ENCODE peak calls at places on chromosomes 7 and 10, in eight cellular contexts. One of them, this sample, is unnamed.
A peak's percentile ranks its signal among the peaks of the same experiment; 100 is the strongest.

GRCh38 chr7:150716368-150716767 is at the start of gene GIMAP1:
- DNase-seq in tibial nerve: no peak
- DNase-seq in colonic mucosa: no peak
- DNase-seq in MM.1S: no peak
- DNase-seq in breast epithelium: no peak
- DNase-seq in adrenal gland: peak; percentile 72
- DNase-seq in thyroid gland: peak; percentile 23
- DNase-seq in PC-3: no peak
- DNase-seq in this sample: peak; percentile 59

GRCh38 chr10:74891048-74891447 is 64.6 kb downstream of the KAT6B start:
- DNase-seq in adrenal gland: peak; percentile 65
- DNase-seq in colonic mucosa: no peak
- DNase-seq in MM.1S: no peak
- DNase-seq in PC-3: no peak
- DNase-seq in breast epithelium: no peak
- DNase-seq in tibial nerve: no peak
- DNase-seq in thyroid gland: peak; percentile 56
- DNase-seq in this sample: no peak

GRCh38 chr7:50953820-50954219 is 171.1 kb upstream of the GRB10 start:
- DNase-seq in PC-3: peak; percentile 83
- DNase-seq in colonic mucosa: no peak
- DNase-seq in tibial nerve: no peak
- DNase-seq in thyroid gland: no peak
- DNase-seq in breast epithelium: no peak
- DNase-seq in adrenal gland: no peak
- DNase-seq in MM.1S: no peak
- DNase-seq in this sample: no peak

GRCh38 chr10:72322280-72323058 is 32.2 kb downstream of the DNAJB12 start:
- DNase-seq in tibial nerve: no peak
- DNase-seq in breast epithelium: no peak
- DNase-seq in PC-3: no peak
- DNase-seq in adrenal gland: no peak
- DNase-seq in MM.1S: no peak
- DNase-seq in thyroid gland: no peak
- DNase-seq in colonic mucosa: no peak
- DNase-seq in this sample: no peak

GRCh38 chr10:50997461-50997860 is 76.8 kb upstream of the PRKG1 start:
- DNase-seq in tibial nerve: no peak
- DNase-seq in colonic mucosa: no peak
- DNase-seq in PC-3: no peak
- DNase-seq in adrenal gland: no peak
- DNase-seq in MM.1S: no peak
- DNase-seq in thyroid gland: no peak
- DNase-seq in breast epithelium: no peak
- DNase-seq in this sample: no peak

GRCh38 chr10:63123963-63124362 is 9.2 kb upstream of the NRBF2 start:
- DNase-seq in MM.1S: no peak
- DNase-seq in colonic mucosa: no peak
- DNase-seq in PC-3: no peak
- DNase-seq in adrenal gland: no peak
- DNase-seq in tibial nerve: no peak
- DNase-seq in thyroid gland: no peak
- DNase-seq in breast epithelium: no peak
- DNase-seq in this sample: no peak

GRCh38 chr10:33244354-33244967 is 90.0 kb downstream of the NRP1 start:
- DNase-seq in adrenal gland: no peak
- DNase-seq in colonic mucosa: no peak
- DNase-seq in MM.1S: no peak
- DNase-seq in tibial nerve: no peak
- DNase-seq in thyroid gland: no peak
- DNase-seq in breast epithelium: no peak
- DNase-seq in PC-3: no peak
- DNase-seq in this sample: no peak

GRCh38 chr7:21408481-21408820 is 19.4 kb upstream of the SP4 start:
- DNase-seq in adrenal gland: no peak
- DNase-seq in thyroid gland: no peak
- DNase-seq in PC-3: no peak
- DNase-seq in colonic mucosa: no peak
- DNase-seq in tibial nerve: no peak
- DNase-seq in MM.1S: no peak
- DNase-seq in breast epithelium: no peak
- DNase-seq in this sample: no peak

GRCh38 chr10:97067716-97068391 is 117.9 kb downstream of the SLIT1 start:
- DNase-seq in tibial nerve: no peak
- DNase-seq in breast epithelium: no peak
- DNase-seq in MM.1S: no peak
- DNase-seq in PC-3: no peak
- DNase-seq in thyroid gland: no peak
- DNase-seq in adrenal gland: no peak
- DNase-seq in colonic mucosa: no peak
- DNase-seq in this sample: no peak

GRCh38 chr10:12898271-12898670 is 103.2 kb downstream of the CCDC3 start:
- DNase-seq in tibial nerve: no peak
- DNase-seq in PC-3: no peak
- DNase-seq in breast epithelium: no peak
- DNase-seq in adrenal gland: peak; percentile 11
- DNase-seq in colonic mucosa: no peak
- DNase-seq in thyroid gland: no peak
- DNase-seq in MM.1S: no peak
- DNase-seq in this sample: no peak

GRCh38 chr7:81816312-81816711 is 46.5 kb upstream of the HGF start:
- DNase-seq in PC-3: no peak
- DNase-seq in thyroid gland: no peak
- DNase-seq in tibial nerve: no peak
- DNase-seq in colonic mucosa: no peak
- DNase-seq in adrenal gland: no peak
- DNase-seq in breast epithelium: no peak
- DNase-seq in MM.1S: no peak
- DNase-seq in this sample: no peak

GRCh38 chr7:115869225-115869624 is 161.3 kb downstream of the TFEC start:
- DNase-seq in MM.1S: no peak
- DNase-seq in colonic mucosa: no peak
- DNase-seq in PC-3: no peak
- DNase-seq in tibial nerve: no peak
- DNase-seq in thyroid gland: no peak
- DNase-seq in breast epithelium: no peak
- DNase-seq in adrenal gland: no peak
- DNase-seq in this sample: no peak

GRCh38 chr10:89032141-89032814 is 41.7 kb downstream of the FAS start:
- DNase-seq in MM.1S: peak; percentile 39
- DNase-seq in tibial nerve: no peak
- DNase-seq in colonic mucosa: no peak
- DNase-seq in adrenal gland: no peak
- DNase-seq in breast epithelium: no peak
- DNase-seq in PC-3: peak; percentile 77
- DNase-seq in thyroid gland: peak; percentile 25
- DNase-seq in this sample: no peak

GRCh38 chr7:2761801-2762497 is 73.9 kb downstream of the AMZ1 start:
- DNase-seq in breast epithelium: no peak
- DNase-seq in PC-3: no peak
- DNase-seq in thyroid gland: no peak
- DNase-seq in MM.1S: no peak
- DNase-seq in tibial nerve: no peak
- DNase-seq in colonic mucosa: no peak
- DNase-seq in adrenal gland: peak; percentile 48
- DNase-seq in this sample: no peak

GRCh38 chr7:98284335-98285036 is 3.0 kb downstream of the BRI3 start:
- DNase-seq in breast epithelium: no peak
- DNase-seq in MM.1S: no peak
- DNase-seq in thyroid gland: peak; percentile 89
- DNase-seq in colonic mucosa: peak; percentile 92
- DNase-seq in tibial nerve: peak; percentile 57
- DNase-seq in PC-3: peak; percentile 78
- DNase-seq in adrenal gland: peak; percentile 92
- DNase-seq in this sample: no peak

GRCh38 chr10:104642311-104643022 is 1.4 kb downstream of the SORCS3 start:
- DNase-seq in thyroid gland: no peak
- DNase-seq in MM.1S: no peak
- DNase-seq in PC-3: no peak
- DNase-seq in tibial nerve: peak; percentile 9
- DNase-seq in breast epithelium: no peak
- DNase-seq in adrenal gland: peak; percentile 88
- DNase-seq in colonic mucosa: peak; percentile 35
- DNase-seq in this sample: no peak

GRCh38 chr10:133400624-133401424 is 6.9 kb downstream of the MTG1 start:
- DNase-seq in thyroid gland: no peak
- DNase-seq in colonic mucosa: no peak
- DNase-seq in adrenal gland: peak; percentile 65
- DNase-seq in tibial nerve: no peak
- DNase-seq in breast epithelium: no peak
- DNase-seq in PC-3: no peak
- DNase-seq in MM.1S: peak; percentile 88
- DNase-seq in this sample: no peak
- H3K4me3 ChIP-seq in thyroid gland: no peak overlapping the region
- H3K4me3 ChIP-seq in colonic mucosa: no peak overlapping the region
- H3K4me3 ChIP-seq in adrenal gland: no peak overlapping the region
- H3K4me3 ChIP-seq in tibial nerve: no peak overlapping the region
- H3K4me3 ChIP-seq in breast epithelium: no peak overlapping the region
- H3K4me3 ChIP-seq in PC-3: no peak overlapping the region
- H3K4me3 ChIP-seq in MM.1S: peak overlapping the region; percentile 52
- H3K4me3 ChIP-seq in this sample: no peak overlapping the region

DNA sequence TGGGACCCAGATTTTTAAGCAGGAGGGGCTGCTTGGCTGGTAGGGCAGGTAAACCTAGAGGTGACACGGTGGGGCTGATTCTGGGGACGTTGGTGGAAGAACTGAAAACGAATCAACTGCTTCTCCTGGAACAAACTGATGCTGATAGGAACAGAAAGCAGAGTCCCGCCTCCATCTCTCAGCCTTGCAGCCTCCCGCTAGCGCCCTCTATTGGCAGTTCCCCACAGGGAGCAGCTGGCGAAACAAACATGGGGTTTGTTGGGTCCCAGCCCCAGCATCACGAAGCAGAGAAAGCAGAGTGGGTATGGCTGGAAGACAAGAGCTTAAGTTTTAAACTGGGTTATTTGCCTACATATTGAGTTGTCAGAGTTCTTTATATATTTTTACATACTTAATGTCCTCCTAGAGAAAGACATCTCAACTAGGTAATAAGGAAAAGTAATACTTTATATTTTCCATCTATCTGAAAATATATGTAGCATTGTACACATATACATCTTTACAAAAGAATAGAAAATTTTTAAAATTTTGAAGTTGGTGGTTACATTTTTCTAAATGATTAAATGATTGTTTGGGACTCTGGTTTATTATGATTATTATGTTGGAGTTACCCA is 42.3 kb upstream of the FOXI2 start:
- DNase-seq in tibial nerve: no peak
- DNase-seq in colonic mucosa: peak; percentile 47
- DNase-seq in thyroid gland: no peak
- DNase-seq in breast epithelium: no peak
- DNase-seq in MM.1S: peak; percentile 41
- DNase-seq in adrenal gland: no peak
- DNase-seq in PC-3: peak; percentile 42
- DNase-seq in this sample: no peak
- TF ChIP-seq CTCF in tibial nerve: no peak
- TF ChIP-seq CTCF in colonic mucosa: peak; percentile 39
- TF ChIP-seq CTCF in thyroid gland: peak; percentile 20
- TF ChIP-seq CTCF in breast epithelium: no peak
- TF ChIP-seq CTCF in MM.1S: peak; percentile 67
- TF ChIP-seq CTCF in adrenal gland: no peak
- TF ChIP-seq CTCF in PC-3: peak; percentile 59
- TF ChIP-seq CTCF in this sample: no peak

DNA sequence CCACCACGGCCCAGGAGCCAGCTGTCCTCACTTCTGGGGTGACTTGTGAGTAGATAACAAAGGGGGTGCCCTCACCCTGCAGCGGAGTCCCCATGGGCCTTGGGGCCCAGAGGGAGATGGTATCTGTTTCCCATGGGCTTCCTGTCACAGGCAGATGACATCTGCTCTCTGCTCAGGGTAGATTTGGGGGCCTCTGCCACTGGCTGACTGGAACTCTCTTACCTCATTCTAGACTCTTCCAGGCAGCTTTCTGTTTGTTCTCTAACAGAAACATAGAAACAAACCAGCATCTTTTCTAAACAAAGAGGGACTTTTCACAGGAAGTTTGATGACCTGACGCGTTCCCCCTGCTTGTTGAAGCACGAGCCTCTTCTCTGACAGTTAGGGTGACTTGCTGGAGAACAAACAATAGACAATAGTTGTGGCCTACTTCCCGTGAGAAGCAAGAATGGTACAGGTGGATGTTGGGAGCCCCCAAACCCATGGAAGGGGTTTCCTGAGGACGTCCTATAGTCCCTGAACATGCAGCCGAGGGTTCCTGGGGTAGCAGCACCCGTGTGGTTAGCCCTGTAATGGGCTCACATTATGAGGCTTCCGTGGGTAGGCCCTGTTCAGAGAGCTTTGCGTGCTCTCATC is 61.6 kb downstream of the GRK5 start:
- DNase-seq in PC-3: no peak
- DNase-seq in tibial nerve: no peak
- DNase-seq in MM.1S: peak; percentile 31
- DNase-seq in breast epithelium: no peak
- DNase-seq in thyroid gland: no peak
- DNase-seq in colonic mucosa: no peak
- DNase-seq in adrenal gland: no peak
- DNase-seq in this sample: peak; percentile 69
- H3K27ac ChIP-seq in PC-3: no peak overlapping the region
- H3K27ac ChIP-seq in tibial nerve: peak overlapping the region; percentile 56
- H3K27ac ChIP-seq in MM.1S: peak overlapping the region; percentile 14
- H3K27ac ChIP-seq in breast epithelium: no peak overlapping the region
- H3K27ac ChIP-seq in thyroid gland: peak overlapping the region; percentile 86
- H3K27ac ChIP-seq in colonic mucosa: peak overlapping the region; percentile 60
- H3K27ac ChIP-seq in adrenal gland: peak overlapping the region; percentile 48
- H3K27ac ChIP-seq in this sample: peak overlapping the region; percentile 68

DNA sequence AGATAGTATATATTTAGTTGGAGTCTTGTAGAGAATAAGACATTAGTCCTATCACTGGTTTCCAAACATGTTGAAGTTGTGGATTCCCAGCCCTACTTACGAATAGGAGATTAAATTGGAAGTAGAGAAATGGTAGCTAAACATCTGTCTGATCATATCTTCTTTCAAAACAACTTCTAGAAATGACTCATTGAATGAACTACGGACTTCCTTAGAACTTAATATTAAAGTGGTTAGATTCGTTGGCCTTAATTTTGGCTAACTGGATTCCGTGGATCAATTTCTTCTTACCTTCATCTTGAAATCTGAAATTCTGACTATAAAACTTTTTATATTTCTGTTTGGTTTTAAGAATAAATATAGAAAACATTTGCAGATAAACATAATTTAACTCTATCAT is 3.4 kb downstream of the PHF14 start:
- DNase-seq in thyroid gland: no peak
- DNase-seq in MM.1S: no peak
- DNase-seq in adrenal gland: no peak
- DNase-seq in breast epithelium: no peak
- DNase-seq in tibial nerve: no peak
- DNase-seq in colonic mucosa: no peak
- DNase-seq in PC-3: no peak
- DNase-seq in this sample: no peak
- H3K4me3 ChIP-seq in thyroid gland: no peak overlapping the region
- H3K4me3 ChIP-seq in MM.1S: no peak overlapping the region
- H3K4me3 ChIP-seq in adrenal gland: no peak overlapping the region
- H3K4me3 ChIP-seq in breast epithelium: no peak overlapping the region
- H3K4me3 ChIP-seq in tibial nerve: no peak overlapping the region
- H3K4me3 ChIP-seq in colonic mucosa: no peak overlapping the region
- H3K4me3 ChIP-seq in PC-3: no peak overlapping the region
- H3K4me3 ChIP-seq in this sample: no peak overlapping the region